ENCODE peak calls at places on chromosome 3, in five cellular contexts. R, L, O, A and X are unnamed samples.

GRCh38 chr3:102114264-102114979 is 265.1 kb downstream of the NFKBIZ start:
- DNase-seq in L (no peak), R (no peak), O (no peak), A (no peak), X (peak)

GRCh38 chr3:168684519-168684918 is 588.8 kb upstream of the GOLIM4 start:
- DNase-seq in O (no peak), R (no peak), L (no peak), A (no peak), X (no peak)

GRCh38 chr3:60475096-60475495 is 776.2 kb downstream of the FHIT start:
- DNase-seq in R (no peak), A (no peak), O (no peak), L (no peak), X (no peak)

GRCh38 chr3:108100906-108101305 is 10.1 kb upstream of the CD47 start:
- DNase-seq in R (no peak), L (no peak), A (peak), O (no peak), X (no peak)

GRCh38 chr3:108471346-108471935 is 39.0 kb downstream of the MYH15 start:
- DNase-seq in R (no peak), O (no peak), L (no peak), A (no peak), X (no peak)

GRCh38 chr3:180947761-180948390 is 35.4 kb downstream of the FXR1 start:
- DNase-seq in O (peak), R (no peak), A (peak), L (no peak), X (no peak)

GRCh38 chr3:49966233-49966942 is 26.4 kb downstream of the RBM6 start:
- DNase-seq in A (no peak), R (no peak), L (no peak), O (no peak), X (no peak)

GRCh38 chr3:141876891-141877561 is 583 bp downstream of the ATP1B3 start:
- DNase-seq in O (no peak), L (peak), R (peak), A (peak), X (peak)

GRCh38 chr3:138328341-138328740 is 1.3 kb downstream of the NME9 start:
- DNase-seq in O (no peak), A (no peak), R (no peak), L (no peak), X (no peak)

GRCh38 chr3:71570453-71571038 is 13.0 kb downstream of the FOXP1 start:
- DNase-seq in A (no peak), R (no peak), L (no peak), O (no peak), X (no peak)

GRCh38 chr3:158314426-158315357 is 204.8 kb downstream of the RSRC1 start:
- DNase-seq in O (no peak), L (no peak), R (no peak), A (no peak), X (no peak)

GRCh38 chr3:185807455-185808068 is 17.3 kb downstream of the IGF2BP2 start:
- DNase-seq in L (no peak), A (no peak), O (no peak), R (no peak), X (no peak)

GRCh38 chr3:99751649-99752048 is 66.0 kb upstream of the CMSS1 start:
- DNase-seq in A (no peak), R (no peak), O (no peak), L (no peak), X (no peak)

GRCh38 chr3:10099030-10099429 is 9.0 kb downstream of the FANCD2OS start:
- DNase-seq in R (no peak), L (no peak), O (no peak), A (no peak), X (no peak)

GRCh38 chr3:194423317-194423716 is 24.3 kb upstream of the GP5 start:
- DNase-seq in A (no peak), R (no peak), O (no peak), L (no peak), X (no peak)

GRCh38 chr3:108345492-108346205 is 49.3 kb downstream of the HHLA2 start:
- DNase-seq in O (no peak), L (no peak), R (no peak), A (no peak), X (no peak)

GRCh38 chr3:58608648-58609047 is 31.5 kb upstream of the FAM107A start:
- DNase-seq in L (no peak), A (no peak), R (no peak), O (no peak), X (no peak)

GRCh38 chr3:186909078-186909853 is 21.1 kb upstream of the ST6GAL1 start:
- DNase-seq in A (no peak), L (no peak), O (no peak), R (no peak), X (peak)

GRCh38 chr3:41808152-41808551 is 153.8 kb downstream of the ULK4 start:
- DNase-seq in O (no peak), R (no peak), L (no peak), A (no peak), X (no peak)

GRCh38 chr3:120506076-120506827 is 55.5 kb upstream of the FSTL1 start:
- DNase-seq in R (no peak), L (no peak), A (no peak), O (no peak), X (no peak)

GRCh38 chr3:191869738-191870418 is 408.9 kb downstream of the PYDC2 start:
- DNase-seq in R (no peak), A (no peak), L (no peak), O (no peak), X (no peak)

GRCh38 chr3:115706311-115706829 is 83.1 kb downstream of the GAP43 start:
- DNase-seq in O (no peak), R (no peak), L (no peak), A (no peak), X (no peak)

GRCh38 chr3:106193876-106194275 is 325.1 kb upstream of the CBLB start:
- DNase-seq in A (no peak), R (no peak), O (no peak), L (no peak), X (no peak)

GRCh38 chr3:127036209-127037020 is 53.5 kb downstream of the PLXNA1 start:
- DNase-seq in O (no peak), R (no peak), A (no peak), L (peak), X (no peak)

GRCh38 chr3:173932624-173933023 is 535.1 kb downstream of the NLGN1 start:
- DNase-seq in R (no peak), O (no peak), L (no peak), A (no peak), X (no peak)

DNA sequence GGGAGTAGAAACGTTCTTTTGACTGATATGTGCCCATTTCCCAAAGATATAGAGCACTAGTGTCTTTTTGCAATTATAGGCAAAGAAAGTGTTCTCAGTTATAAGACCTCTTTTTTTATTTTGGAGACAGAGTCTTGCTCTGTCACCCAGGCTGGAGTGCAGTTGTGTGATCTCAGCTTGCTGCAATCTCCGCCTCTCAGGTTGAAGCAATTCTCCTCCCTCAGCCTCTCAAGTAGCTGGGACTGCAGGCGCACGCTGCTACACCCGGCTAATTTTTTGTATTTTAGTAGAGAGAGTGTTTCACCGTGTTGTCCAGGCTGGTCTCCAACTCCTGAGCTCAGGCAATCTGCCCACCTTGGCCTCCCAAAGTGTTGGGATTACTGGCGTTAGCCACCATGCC is 20.7 kb upstream of the ZNF639 start:
- DNase-seq in R (no peak), L (no peak), O (no peak), A (no peak), X (no peak)
- TF ChIP-seq CTCF in R (no peak), L (no peak), O (no peak), A (no peak), X (no peak)

GRCh38 chr3:61894988-61895935 is 333.9 kb downstream of the PTPRG start:
- DNase-seq in A (no peak), R (peak), O (no peak), L (no peak), X (no peak)
- TF ChIP-seq CTCF in A (no peak), R (no peak), O (no peak), L (no peak), X (no peak)

DNA sequence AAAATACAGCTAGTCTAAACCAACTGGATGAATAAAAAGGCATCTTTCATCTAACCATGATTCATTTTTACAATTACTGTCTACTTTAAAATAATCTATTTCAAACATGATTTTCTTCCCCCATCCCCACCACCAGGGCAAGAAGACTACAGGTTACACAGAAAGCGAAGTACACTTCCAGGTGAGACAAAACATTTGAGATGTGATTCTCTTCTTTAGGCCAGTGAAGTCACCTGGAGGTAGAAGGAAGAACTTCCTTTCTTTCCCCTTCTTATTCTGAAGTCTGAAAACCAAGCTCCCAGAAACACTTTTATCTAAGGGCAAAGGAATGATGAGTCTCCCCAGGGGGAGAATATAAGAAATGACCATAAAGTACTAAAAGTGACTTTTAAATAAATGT is 36.7 kb downstream of the SHQ1 start:
- DNase-seq in R (no peak), O (no peak), L (no peak), A (no peak), X (no peak)
- TF ChIP-seq CTCF in R (no peak), O (no peak), L (no peak), A (no peak), X (peak)

GRCh38 chr3:97257942-97258341 is 443.5 kb downstream of the EPHA6 start:
- DNase-seq in A (no peak), O (no peak), L (no peak), R (no peak), X (no peak)

GRCh38 chr3:97259263-97259662 is 444.9 kb downstream of the EPHA6 start:
- DNase-seq in O (no peak), L (no peak), R (no peak), A (no peak), X (no peak)

DNA sequence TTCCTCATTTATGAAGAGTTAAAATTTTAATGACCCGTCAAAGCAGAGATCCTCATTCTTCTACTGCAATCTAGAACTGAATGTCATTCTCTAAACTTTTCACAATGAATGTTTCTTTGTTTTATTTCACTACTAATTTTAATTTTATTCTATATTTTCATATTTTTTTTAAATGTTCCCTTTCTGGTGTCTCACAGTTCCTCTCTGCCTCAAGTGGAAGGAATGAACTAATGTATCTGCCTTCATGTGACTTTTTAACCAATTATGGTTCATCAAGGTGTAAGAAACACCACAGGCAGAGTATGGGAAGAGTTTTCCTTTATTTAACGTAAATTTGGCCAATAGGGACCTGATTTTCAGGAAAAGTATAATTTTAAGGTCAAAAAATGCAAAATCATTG is 441.7 kb downstream of the EPHA6 start:
- DNase-seq in O (no peak), L (no peak), R (no peak), A (no peak), X (no peak)
- TF ChIP-seq CTCF in O (no peak), L (no peak), R (peak), A (no peak), X (no peak)

GRCh38 chr3:134039161-134039862 is 9.6 kb upstream of the SLCO2A1 start:
- DNase-seq in L (no peak), O (no peak), A (no peak), R (no peak), X (no peak)
- TF ChIP-seq CTCF in L (no peak), O (peak), A (no peak), R (no peak), X (no peak)

DNA sequence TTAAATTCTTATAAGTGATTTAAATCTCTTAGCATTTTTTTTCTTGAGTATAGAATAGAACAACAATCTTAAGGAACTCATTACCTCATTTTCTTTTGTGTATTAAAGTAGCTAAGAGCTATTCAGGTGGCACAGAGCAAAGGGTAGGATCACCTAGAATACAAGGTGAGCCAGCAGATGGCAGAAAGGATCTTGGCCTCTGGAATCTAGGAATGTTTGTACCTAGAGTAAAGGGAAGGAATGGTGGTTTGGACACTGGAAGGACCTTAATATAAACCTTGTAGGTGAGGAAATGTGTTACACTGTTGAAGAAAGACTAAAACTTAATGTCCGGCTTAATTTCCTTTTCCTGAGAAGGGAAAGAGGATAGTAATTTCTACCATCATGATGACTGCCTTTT is 89.0 kb downstream of the GHSR start:
- DNase-seq in R (no peak), O (no peak), L (no peak), A (no peak), X (no peak)
- TF ChIP-seq CTCF in R (no peak), O (no peak), L (no peak), A (no peak), X (no peak)

GRCh38 chr3:153443961-153444360 is 281.9 kb downstream of the RAP2B start:
- DNase-seq in A (no peak), L (no peak), R (no peak), O (no peak), X (no peak)
- TF ChIP-seq CTCF in A (no peak), L (no peak), R (no peak), O (peak), X (peak)

GRCh38 chr3:69861556-69861955 is 122.3 kb downstream of the MITF start:
- DNase-seq in L (no peak), R (no peak), A (no peak), O (no peak), X (no peak)

GRCh38 chr3:69856965-69857364 is 117.7 kb downstream of the MITF start:
- DNase-seq in O (no peak), A (no peak), R (no peak), L (no peak), X (no peak)

GRCh38 chr3:69850849-69851248 is 111.6 kb downstream of the MITF start:
- DNase-seq in L (no peak), O (no peak), A (no peak), R (no peak), X (no peak)

GRCh38 chr3:69853033-69853432 is 113.8 kb downstream of the MITF start:
- DNase-seq in A (no peak), R (no peak), L (no peak), O (no peak), X (no peak)

DNA sequence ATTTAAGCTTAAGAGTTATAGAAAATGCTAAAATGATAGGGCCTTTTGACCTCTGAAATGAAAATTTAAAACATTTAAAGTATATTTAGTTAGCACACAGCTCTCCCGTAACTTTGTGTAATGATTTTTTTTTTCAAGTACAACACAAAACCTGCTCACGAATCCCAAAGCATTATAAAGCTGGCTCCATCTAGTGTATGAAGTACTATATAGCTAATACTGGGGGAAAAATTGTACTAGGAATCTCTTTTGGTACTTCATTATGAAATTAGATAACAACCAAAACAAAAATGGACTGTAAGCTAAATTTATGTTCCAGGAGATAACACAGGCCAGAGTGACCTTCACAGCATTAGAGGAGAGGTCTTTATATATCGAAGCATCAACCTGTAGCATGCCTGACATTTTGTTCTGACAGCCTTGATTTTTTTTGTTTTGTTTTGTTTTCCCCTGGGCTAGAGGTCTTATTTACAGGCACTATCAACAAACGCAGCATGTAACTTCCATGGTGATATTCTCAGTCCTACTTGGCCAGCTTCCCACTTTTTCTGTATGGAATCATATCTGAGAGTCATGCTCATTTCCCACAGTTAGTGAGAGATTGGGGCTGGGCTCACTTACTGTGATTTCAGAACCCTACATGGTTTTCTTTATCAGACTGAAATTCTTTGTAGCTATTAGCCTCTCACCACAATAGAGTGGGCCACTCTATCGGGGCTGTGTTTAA is 116.3 kb downstream of the MITF start:
- DNase-seq in L (no peak), A (no peak), R (no peak), O (no peak), X (no peak)
- TF ChIP-seq CTCF in L (no peak), A (no peak), R (no peak), O (peak), X (no peak)

GRCh38 chr3:14152233-14152962 is 26.0 kb downstream of the XPC start:
- DNase-seq in O (no peak), R (no peak), L (no peak), A (no peak), X (no peak)
- TF ChIP-seq CTCF in O (peak), R (peak), L (no peak), A (peak), X (no peak)

GRCh38 chr3:31695280-31696008 is 162.7 kb downstream of the STT3B start:
- DNase-seq in O (no peak), A (no peak), L (no peak), R (no peak), X (no peak)
- TF ChIP-seq CTCF in O (no peak), A (peak), L (no peak), R (peak), X (peak)